ENCODE peak calls at places on chromosome 21, in seven cellular contexts. I is endodermal cell, X is mesenchymal stem cell, S is IMR-90, K is colonic mucosa, Z is NT2/D1, B is neuronal stem cell. O is an unnamed sample.

GRCh38 chr21:15894596-15894995 is 164.8 kb downstream of the USP25 start:
- DNase-seq in K (no peak), I (no peak), S (peak; percentile 38), Z (no peak), X (peak; percentile 35), B (no peak), O (no peak)

GRCh38 chr21:33078907-33079582 is 9.1 kb downstream of the OLIG1 start:
- DNase-seq in I (no peak), K (no peak), X (peak; percentile 46), S (peak; percentile 84), B (no peak), Z (no peak), O (peak; percentile 90)

GRCh38 chr21:25556087-25556486 is 51.2 kb downstream of the MRPL39 start:
- DNase-seq in X (no peak), Z (no peak), B (no peak), S (no peak), I (no peak), K (no peak), O (no peak)

GRCh38 chr21:25837545-25838263 is 102.9 kb downstream of the GABPA start:
- DNase-seq in X (peak; percentile 55), B (no peak), S (peak; percentile 89), I (no peak), Z (no peak), K (no peak), O (no peak)

GRCh38 chr21:44702973-44703730 is 6.2 kb downstream of the KRTAP10-12 start:
- DNase-seq in Z (no peak), X (no peak), K (peak; percentile 11), B (no peak), S (peak; percentile 6), I (peak; percentile 66), O (no peak)

GRCh38 chr21:28892550-28893111 is 100.0 kb downstream of the LTN1 start:
- DNase-seq in X (no peak), K (no peak), I (no peak), B (no peak), Z (no peak), S (no peak), O (no peak)

GRCh38 chr21:45618287-45618686 is 25.2 kb upstream of the PCBP3 start:
- DNase-seq in K (no peak), X (peak; percentile 41), Z (no peak), B (no peak), I (peak; percentile 18), S (peak; percentile 47), O (peak; percentile 73)

GRCh38 chr21:45417951-45418300 is 13.0 kb downstream of the COL18A1 start:
- DNase-seq in S (no peak), X (no peak), B (no peak), I (peak; percentile 31), Z (no peak), K (no peak), O (peak; percentile 74)

GRCh38 chr21:26751305-26751704 is 93.9 kb downstream of the ADAMTS1 start:
- DNase-seq in S (no peak), X (no peak), I (no peak), B (no peak), Z (no peak), K (no peak), O (no peak)

GRCh38 chr21:29504751-29505321 is 206.1 kb downstream of the BACH1 start:
- DNase-seq in X (no peak), I (no peak), Z (no peak), B (no peak), K (no peak), S (peak; percentile 72), O (no peak)

GRCh38 chr21:14675774-14676530 is 129.8 kb upstream of the SAMSN1 start:
- DNase-seq in B (no peak), I (no peak), Z (no peak), K (peak; percentile 31), S (no peak), X (no peak), O (no peak)

GRCh38 chr21:37472581-37472980 is 106.0 kb downstream of the DYRK1A start:
- DNase-seq in X (no peak), Z (no peak), B (no peak), I (no peak), K (no peak), S (no peak), O (no peak)
- H3K4me1 ChIP-seq in X (peaks cover 5% of the 10 kb centered on the region), Z (no peaks in the 10 kb centered on the region), B (no peaks in the 10 kb centered on the region), I (no peaks in the 10 kb centered on the region), K (no peaks in the 10 kb centered on the region), S (peaks cover 4% of the 10 kb centered on the region), O (peaks cover 18% of the 10 kb centered on the region)

GRCh38 chr21:43467785-43468184 is 40.9 kb upstream of the SIK1 start:
- DNase-seq in B (no peak), I (no peak), K (peak; percentile 7), X (no peak), Z (no peak), S (no peak), O (peak; percentile 2)
- H3K4me3 ChIP-seq in B (no peak overlapping the region), I (no peak overlapping the region), K (no peak overlapping the region), X (no peak overlapping the region), Z (no peak overlapping the region), S (no peak overlapping the region), O (no peak overlapping the region)

DNA sequence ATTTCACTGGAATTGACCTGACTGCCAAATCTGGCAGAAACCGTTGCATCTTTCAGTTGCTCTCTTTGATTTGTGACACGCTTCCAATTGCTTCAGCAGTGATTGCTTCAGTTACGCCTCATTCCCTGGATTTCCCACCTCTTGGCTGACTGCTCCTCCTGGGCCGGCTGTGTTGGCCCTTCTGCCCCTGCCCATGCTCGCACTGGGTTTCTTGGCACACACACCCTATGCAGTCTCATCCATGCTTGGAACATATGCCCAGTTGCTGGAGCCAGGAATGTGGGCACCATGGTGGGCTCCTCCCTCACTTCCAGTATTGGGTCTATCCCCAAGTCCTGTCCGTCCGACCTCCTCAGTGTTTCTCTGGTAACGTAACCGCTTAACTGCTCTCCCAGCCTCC is 2.2 kb upstream of the ZBTB21 start:
- DNase-seq in I (no peak), X (no peak), B (no peak), S (no peak), Z (no peak), K (no peak), O (no peak)
- H3K9ac ChIP-seq in I (no peak overlapping the region), X (no peak overlapping the region), B (no peak overlapping the region), S (no peak overlapping the region), Z (no peak overlapping the region), K (peak overlapping the region; percentile 26), O (no peak overlapping the region)

DNA sequence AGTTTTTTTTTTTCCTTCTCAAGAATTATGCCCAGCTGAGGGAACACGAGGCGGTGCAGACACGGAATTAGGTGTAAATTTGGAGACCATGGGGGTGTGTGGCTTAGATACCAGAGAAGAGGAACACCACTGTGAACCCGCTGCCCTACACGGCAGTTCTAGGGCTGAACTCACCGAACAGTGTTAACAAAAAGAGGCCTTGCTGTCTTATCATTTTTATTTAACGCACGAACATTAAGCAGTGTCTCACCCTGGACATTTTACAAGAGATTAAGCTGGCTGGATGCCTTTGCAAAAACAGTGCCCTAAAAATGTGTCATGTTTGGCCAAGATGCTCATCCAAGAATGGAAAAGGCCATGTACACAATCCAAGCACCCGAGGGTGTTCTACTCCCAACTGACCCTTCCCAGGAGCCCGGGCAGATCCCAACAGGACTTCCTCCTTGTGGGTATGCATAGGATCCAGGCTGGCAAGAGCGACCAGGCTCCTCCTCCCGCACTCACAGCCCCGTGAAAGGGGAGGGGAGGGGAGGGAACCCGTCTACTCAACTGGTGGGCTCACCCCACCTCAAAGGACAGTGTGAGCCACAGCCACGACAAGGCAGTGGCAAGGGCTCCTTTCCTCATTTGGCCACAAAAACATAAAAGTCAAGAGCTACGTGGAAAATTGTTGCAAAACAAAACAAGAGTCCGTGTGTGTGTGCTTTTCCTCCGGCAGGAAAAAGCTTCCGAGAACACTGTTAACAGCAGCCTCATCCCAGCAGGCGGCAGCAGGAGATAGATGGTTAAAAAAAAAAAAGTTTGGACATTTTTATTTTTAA is 20.3 kb downstream of the C2CD2 start:
- DNase-seq in Z (no peak), S (peak; percentile 56), I (no peak), K (no peak), B (no peak), X (peak; percentile 66), O (no peak)
- H3K4me1 ChIP-seq in Z (peaks cover 26% of the 10 kb centered on the region), S (peaks cover 19% of the 10 kb centered on the region), I (peaks cover 4% of the 10 kb centered on the region), K (no peaks in the 10 kb centered on the region), B (peaks cover 3% of the 10 kb centered on the region), X (peaks cover 17% of the 10 kb centered on the region), O (peaks cover 15% of the 10 kb centered on the region)

O was measured in kidney.